ENCODE peak calls at places on chromosomes 7 and 10, in ten cellular contexts. P, W, F, U, S, T, A, M, B and V are unnamed samples.

GRCh38 chr7:117088623-117089199 is 135.4 kb downstream of the ST7 start:
- DNase-seq in M (no peak), F (no peak), A (no peak), S (no peak), W (no peak), P (no peak), U (no peak), T (no peak), B (no peak), V (no peak)

GRCh38 chr7:31785081-31785480 is 98.1 kb downstream of the PPP1R17 start:
- DNase-seq in A (no peak), B (no peak), U (no peak), S (no peak), T (no peak), W (no peak), F (no peak), P (no peak), M (no peak), V (no peak)

GRCh38 chr10:17518338-17518737 is 63.9 kb upstream of the ST8SIA6 start:
- DNase-seq in P (no peak), U (no peak), M (no peak), T (no peak), A (no peak), F (no peak), W (no peak), S (no peak), B (no peak), V (no peak)

GRCh38 chr7:41824284-41824683 is 121.4 kb upstream of the INHBA start:
- DNase-seq in F (no peak), T (no peak), U (no peak), B (peak), A (peak), M (no peak), W (no peak), S (no peak), P (no peak), V (no peak)

GRCh38 chr7:136971776-136972175 is 103.3 kb downstream of the CHRM2 start:
- DNase-seq in M (peak), P (no peak), F (no peak), T (no peak), B (no peak), U (no peak), W (no peak), A (no peak), S (no peak), V (no peak)

GRCh38 chr10:36110097-36110496 is 468.0 kb upstream of the FZD8 start:
- DNase-seq in F (no peak), W (no peak), M (no peak), A (no peak), B (no peak), P (no peak), U (no peak), S (no peak), T (no peak), V (no peak)

GRCh38 chr10:117663750-117664149 is 121.2 kb downstream of the EMX2 start:
- DNase-seq in T (no peak), F (no peak), W (no peak), B (peak), S (no peak), P (peak), M (peak), A (peak), U (peak), V (no peak)

GRCh38 chr7:158407581-158408331 is 179.9 kb downstream of the PTPRN2 start:
- DNase-seq in U (peak), T (no peak), P (no peak), S (no peak), A (peak), B (peak), W (no peak), F (no peak), M (peak), V (no peak)

GRCh38 chr10:101779544-101780186 is 3.6 kb downstream of the NPM3 start:
- DNase-seq in A (peak), P (peak), U (peak), F (peak), B (peak), W (peak), T (peak), S (peak), M (peak), V (peak)

GRCh38 chr10:4306871-4307270 is 519.1 kb upstream of the AKR1E2 start:
- DNase-seq in B (peak), T (no peak), U (no peak), M (no peak), A (no peak), P (peak), F (no peak), W (no peak), S (no peak), V (no peak)

GRCh38 chr7:152462995-152463713 is 27.4 kb upstream of the KMT2C start:
- DNase-seq in A (peak), S (no peak), W (no peak), B (no peak), U (no peak), P (peak), M (no peak), T (no peak), F (no peak), V (no peak)

GRCh38 chr10:11787846-11788245 is 35.3 kb upstream of the PROSER2 start:
- DNase-seq in M (no peak), F (no peak), W (no peak), P (no peak), A (no peak), S (no peak), B (no peak), U (no peak), T (no peak), V (no peak)

GRCh38 chr10:11789294-11789693 is 33.9 kb upstream of the PROSER2 start:
- DNase-seq in A (peak), F (no peak), M (no peak), S (no peak), P (no peak), T (no peak), U (no peak), W (no peak), B (no peak), V (no peak)

GRCh38 chr10:11783558-11783865 is 39.6 kb upstream of the PROSER2 start:
- DNase-seq in P (no peak), S (no peak), F (no peak), W (no peak), B (peak), T (no peak), A (no peak), M (no peak), U (no peak), V (no peak)

GRCh38 chr10:11789956-11790355 is 33.2 kb upstream of the PROSER2 start:
- DNase-seq in W (no peak), M (no peak), U (no peak), F (no peak), T (no peak), B (no peak), A (no peak), S (no peak), P (no peak), V (no peak)

DNA sequence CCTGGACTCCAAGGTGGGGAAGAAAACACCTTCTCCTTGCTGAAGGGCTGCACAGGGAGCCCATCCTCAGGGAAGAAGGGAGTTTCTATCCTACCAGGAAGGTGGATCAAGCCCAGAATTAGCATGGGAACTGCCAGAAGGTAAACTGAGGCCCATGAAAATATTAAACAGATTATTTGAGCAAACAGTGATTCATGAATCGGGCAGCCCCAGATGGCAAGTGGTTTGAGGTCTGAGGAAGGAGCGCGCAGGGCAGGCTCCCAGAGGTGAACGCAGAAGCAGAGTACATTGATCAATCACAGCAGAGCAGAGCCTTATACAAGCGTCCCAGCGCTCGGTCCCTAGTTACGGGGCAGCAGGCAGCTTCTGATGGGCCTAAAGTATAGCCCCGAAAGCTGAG is 35.8 kb upstream of the PROSER2 start:
- DNase-seq in F (no peak), S (no peak), W (no peak), B (no peak), P (no peak), T (no peak), U (no peak), M (no peak), A (no peak), V (no peak)
- TF ChIP-seq CTCF in F (no peak), S (no peak), W (no peak), B (no peak), P (no peak), T (no peak), U (no peak), M (no peak), A (no peak), V (no peak)

GRCh38 chr10:11482306-11482705 is 129.1 kb downstream of the USP6NL start:
- DNase-seq in M (no peak), T (no peak), W (no peak), F (no peak), U (no peak), S (no peak), A (no peak), P (no peak), B (no peak), V (no peak)
- TF ChIP-seq CTCF in M (no peak), T (peak), W (no peak), F (no peak), U (no peak), S (no peak), A (no peak), P (no peak), B (no peak), V (peak)

GRCh38 chr7:98396768-98397167 is 4.1 kb downstream of the BAIAP2L1 start:
- DNase-seq in A (no peak), F (no peak), P (no peak), S (no peak), U (no peak), W (no peak), M (no peak), B (no peak), T (no peak), V (no peak)

GRCh38 chr7:98398567-98399372 is 2.1 kb downstream of the BAIAP2L1 start:
- DNase-seq in T (no peak), W (no peak), S (no peak), P (no peak), F (no peak), M (no peak), B (no peak), U (no peak), A (no peak), V (no peak)

GRCh38 chr7:98399462-98399861 is 1.4 kb downstream of the BAIAP2L1 start:
- DNase-seq in T (no peak), P (peak), W (no peak), S (no peak), A (peak), B (peak), U (no peak), M (no peak), F (no peak), V (no peak)

GRCh38 chr7:98399903-98400537 is 870 bp downstream of the BAIAP2L1 start:
- DNase-seq in T (no peak), W (no peak), A (peak), B (peak), P (peak), S (no peak), M (no peak), U (no peak), F (no peak), V (no peak)

GRCh38 chr7:98400538-98401427 is at the start of gene BAIAP2L1:
- DNase-seq in F (peak), B (peak), M (peak), A (peak), T (peak), S (peak), P (peak), W (peak), U (peak), V (peak)
- TF ChIP-seq CTCF in F (peak), B (peak), M (peak), A (peak), T (peak), S (peak), P (peak), W (peak), U (peak), V (peak)

GRCh38 chr7:52365349-52365748 is 670.1 kb upstream of the POM121L12 start:
- DNase-seq in T (no peak), B (no peak), A (no peak), U (no peak), W (no peak), M (no peak), F (no peak), S (no peak), P (no peak), V (no peak)

GRCh38 chr7:52362521-52362920 is 672.9 kb upstream of the POM121L12 start:
- DNase-seq in F (no peak), B (no peak), S (no peak), U (no peak), T (no peak), M (no peak), P (no peak), W (peak), A (no peak), V (no peak)
- TF ChIP-seq CTCF in F (no peak), B (no peak), S (no peak), U (no peak), T (no peak), M (no peak), P (no peak), W (no peak), A (no peak), V (no peak)

GRCh38 chr10:34723746-34724145 is 91.3 kb downstream of the PARD3 start:
- DNase-seq in B (peak), M (peak), P (peak), T (no peak), F (no peak), A (peak), W (peak), S (peak), U (no peak), V (no peak)
- TF ChIP-seq CTCF in B (peak), M (peak), P (peak), T (no peak), F (no peak), A (peak), W (peak), S (peak), U (peak), V (peak)

GRCh38 chr10:27252267-27253000 is 11.8 kb upstream of the ACBD5 start:
- DNase-seq in U (peak), F (peak), A (peak), P (peak), B (peak), T (peak), S (peak), M (peak), W (peak), V (peak)
- TF ChIP-seq CTCF in U (peak), F (peak), A (peak), P (peak), B (no peak), T (peak), S (peak), M (peak), W (peak), V (peak)